ENCODE peak calls at places on chromosomes 3 and 15, in six cellular contexts. G, Y, M, H, B and U are unnamed samples.

GRCh38 chr3:74614133-74614967 is at the start of gene CNTN3:
- DNase-seq in B (no peak), G (no peak), H (no peak), M (no peak), Y (no peak), U (no peak)

GRCh38 chr15:55695432-55695831 is 47.5 kb downstream of the PRTG start:
- DNase-seq in H (no peak), G (no peak), Y (no peak), B (no peak), M (no peak), U (no peak)

GRCh38 chr3:34856577-34856976 is 782.7 kb upstream of the ARPP21 start:
- DNase-seq in Y (no peak), H (no peak), G (no peak), B (no peak), M (no peak), U (no peak)

GRCh38 chr3:58414538-58415197 is 19.0 kb downstream of the PDHB start:
- DNase-seq in H (no peak), Y (peak; percentile 38), B (no peak), G (peak; percentile 34), M (no peak), U (no peak)

GRCh38 chr3:3165650-3166049 is 13.8 kb downstream of the CRBN start:
- DNase-seq in G (no peak), M (no peak), H (no peak), Y (no peak), B (no peak), U (no peak)

GRCh38 chr3:66497288-66497972 is 3.4 kb downstream of the LRIG1 start:
- DNase-seq in H (no peak), G (no peak), B (no peak), Y (no peak), M (no peak), U (no peak)

GRCh38 chr15:28456476-28457395 is 76.0 kb downstream of the GOLGA8G start:
- DNase-seq in B (peak; percentile 2), H (no peak), Y (no peak), G (no peak), M (no peak), U (no peak)

GRCh38 chr3:146227486-146227885 is 23.4 kb downstream of the PLSCR4 start:
- DNase-seq in G (no peak), B (no peak), M (no peak), Y (no peak), H (no peak), U (no peak)

GRCh38 chr3:105394177-105394576 is 27.5 kb downstream of the ALCAM start:
- DNase-seq in H (no peak), B (no peak), G (no peak), Y (no peak), M (no peak), U (no peak)

GRCh38 chr3:164465172-164465571 is 613.1 kb downstream of the SI start:
- DNase-seq in H (no peak), Y (no peak), G (no peak), B (no peak), M (no peak), U (no peak)

GRCh38 chr3:186532641-186533072 is 11.5 kb downstream of the CRYGS start:
- DNase-seq in B (no peak), Y (no peak), G (no peak), M (no peak), H (peak; percentile 77), U (no peak)

GRCh38 chr15:67504796-67505195 is 16.1 kb upstream of the C15orf61 start:
- DNase-seq in Y (no peak), H (no peak), G (no peak), B (no peak), M (no peak), U (no peak)

GRCh38 chr15:71653986-71654713 is 156.2 kb upstream of the NR2E3 start:
- DNase-seq in G (no peak), H (no peak), Y (peak; percentile 56), M (no peak), B (no peak), U (no peak)

GRCh38 chr15:78315686-78316085 is 16.3 kb upstream of the SKIC8 start:
- DNase-seq in M (no peak), Y (peak; percentile 47), B (no peak), H (no peak), G (peak; percentile 57), U (no peak)
- TF ChIP-seq TAF1 in M (no peak), Y (no peak), B (no peak), H (no peak), G (no peak), U (no peak)

DNA sequence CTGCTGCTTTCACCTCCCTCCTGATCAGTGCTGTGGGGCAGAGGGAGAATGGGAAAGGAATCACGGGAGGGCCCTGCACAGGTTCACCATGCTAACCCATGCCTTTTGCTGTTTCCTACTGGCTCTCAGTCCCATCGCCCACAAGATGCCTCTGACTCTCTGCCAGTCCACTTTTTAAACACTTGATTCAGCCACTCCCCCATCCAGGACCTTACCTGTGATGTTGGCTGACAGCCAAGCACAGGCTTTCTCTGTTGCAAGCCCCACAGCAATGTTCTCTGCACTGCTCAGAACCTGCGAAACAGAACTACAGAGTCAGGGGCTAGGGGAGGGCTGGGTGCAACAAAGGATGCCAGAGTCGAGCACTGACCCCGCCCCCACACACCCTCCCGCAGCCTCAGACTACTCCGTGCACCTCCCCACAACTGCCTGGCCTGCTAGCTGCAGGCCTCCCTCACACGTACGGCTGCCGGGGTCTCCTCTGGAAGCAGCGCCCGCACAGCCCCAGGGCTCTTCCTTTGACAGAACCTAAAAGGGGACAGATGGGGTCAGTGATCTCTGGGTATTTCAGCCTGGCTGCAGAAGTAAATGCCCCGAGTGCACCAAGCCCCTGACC is 9.1 kb downstream of the CDAN1 start:
- DNase-seq in B (no peak), G (no peak), H (no peak), Y (no peak), M (no peak), U (no peak)
- TF ChIP-seq POLR2A in B (no peak), G (no peak), H (no peak), Y (no peak), M (no peak), U (no peak)

GRCh38 chr3:80649170-80649569 is 881.4 kb upstream of the ROBO1 start:
- DNase-seq in H (no peak), Y (no peak), G (no peak), M (no peak), B (no peak), U (no peak)
- TF ChIP-seq TAF1 in H (no peak), Y (no peak), G (no peak), M (no peak), B (no peak), U (no peak)

GRCh38 chr3:113697192-113698090 is 999 bp upstream of the USF3 start:
- DNase-seq in M (no peak), H (no peak), B (no peak), Y (peak; percentile 7), G (no peak), U (no peak)
- TF ChIP-seq POLR2A in M (no peak), H (no peak), B (no peak), Y (no peak), G (no peak), U (peak; percentile 15)

GRCh38 chr3:43190682-43191081 is 84.8 kb upstream of the POMGNT2 start:
- DNase-seq in H (no peak), Y (no peak), B (no peak), M (no peak), G (no peak), U (no peak)
- TF ChIP-seq TAF1 in H (no peak), Y (no peak), B (no peak), M (no peak), G (no peak), U (no peak)